ENCODE peak calls at places on chromosomes 13 and 19, in nine cellular contexts. I is fibroblast of mammary gland, W is cardiac fibroblast, L is fibroblast of pulmonary artery, Z is psoas muscle, T is neural progenitor cell, C is AG09309, P is heart left ventricle, X is WERI-Rb-1. R is an unnamed sample.

GRCh38 chr13:67438465-67438864 is 208.3 kb upstream of the PCDH9 start:
- DNase-seq in I (no peak), W (no peak), L (no peak), Z (no peak), T (peak), C (no peak), P (no peak), X (no peak), R (no peak)

GRCh38 chr19:49514151-49514550 is 1.7 kb downstream of the FCGRT start:
- DNase-seq in I (no peak), W (no peak), L (no peak), Z (no peak), T (no peak), C (no peak), P (no peak), X (no peak), R (no peak)

GRCh38 chr13:109055850-109056249 is 426.4 kb downstream of the MYO16 start:
- DNase-seq in I (no peak), W (no peak), L (no peak), Z (no peak), T (no peak), C (no peak), P (no peak), X (no peak), R (no peak)

GRCh38 chr19:50723735-50724521 is 764 bp downstream of the CLEC11A start:
- DNase-seq in I (no peak), W (no peak), L (no peak), Z (no peak), T (no peak), C (no peak), P (no peak), X (no peak), R (no peak)

GRCh38 chr19:46844067-46844489 is 6.6 kb downstream of the AP2S1 start:
- DNase-seq in I (peak), W (peak), L (peak), Z (peak), T (no peak), C (no peak), P (no peak), X (no peak), R (peak)

GRCh38 chr19:4375164-4375619 is 25.2 kb downstream of the SH3GL1 start:
- DNase-seq in I (no peak), W (no peak), L (no peak), Z (peak), T (no peak), C (no peak), P (no peak), X (no peak), R (no peak)

GRCh38 chr19:18377026-18377425 is 8.9 kb upstream of the GDF15 start:
- DNase-seq in I (no peak), W (no peak), L (no peak), Z (no peak), T (no peak), C (no peak), P (no peak), X (no peak), R (no peak)

GRCh38 chr13:46369506-46370268 is 17.4 kb downstream of the RUBCNL start:
- DNase-seq in I (peak), W (peak), L (peak), Z (no peak), T (no peak), C (peak), P (no peak), X (no peak), R (peak)

GRCh38 chr13:60047943-60048342 is 115.8 kb downstream of the DIAPH3 start:
- DNase-seq in I (no peak), W (peak), L (peak), Z (no peak), T (peak), C (no peak), P (no peak), X (no peak), R (peak)

GRCh38 chr13:24679686-24680085 is 522 bp upstream of the ATP12A start:
- DNase-seq in I (no peak), W (no peak), L (no peak), Z (no peak), T (peak), C (no peak), P (no peak), X (no peak), R (no peak)
- H3K4me3 ChIP-seq in I (no peak), W (no peak), L (no peak), Z (no peak), T (peak), C (no peak), P (no peak), X (peak), R (no peak)

GRCh38 chr13:104773775-104774174 is 1707.6 kb upstream of the SLC10A2 start:
- DNase-seq in I (peak), W (peak), L (peak), Z (no peak), T (peak), C (no peak), P (no peak), X (no peak), R (peak)
- TF ChIP-seq CTCF in I (peak), W (peak), L (peak), Z (peak), T (peak), C (peak), P (peak), X (peak), R (peak)

DNA sequence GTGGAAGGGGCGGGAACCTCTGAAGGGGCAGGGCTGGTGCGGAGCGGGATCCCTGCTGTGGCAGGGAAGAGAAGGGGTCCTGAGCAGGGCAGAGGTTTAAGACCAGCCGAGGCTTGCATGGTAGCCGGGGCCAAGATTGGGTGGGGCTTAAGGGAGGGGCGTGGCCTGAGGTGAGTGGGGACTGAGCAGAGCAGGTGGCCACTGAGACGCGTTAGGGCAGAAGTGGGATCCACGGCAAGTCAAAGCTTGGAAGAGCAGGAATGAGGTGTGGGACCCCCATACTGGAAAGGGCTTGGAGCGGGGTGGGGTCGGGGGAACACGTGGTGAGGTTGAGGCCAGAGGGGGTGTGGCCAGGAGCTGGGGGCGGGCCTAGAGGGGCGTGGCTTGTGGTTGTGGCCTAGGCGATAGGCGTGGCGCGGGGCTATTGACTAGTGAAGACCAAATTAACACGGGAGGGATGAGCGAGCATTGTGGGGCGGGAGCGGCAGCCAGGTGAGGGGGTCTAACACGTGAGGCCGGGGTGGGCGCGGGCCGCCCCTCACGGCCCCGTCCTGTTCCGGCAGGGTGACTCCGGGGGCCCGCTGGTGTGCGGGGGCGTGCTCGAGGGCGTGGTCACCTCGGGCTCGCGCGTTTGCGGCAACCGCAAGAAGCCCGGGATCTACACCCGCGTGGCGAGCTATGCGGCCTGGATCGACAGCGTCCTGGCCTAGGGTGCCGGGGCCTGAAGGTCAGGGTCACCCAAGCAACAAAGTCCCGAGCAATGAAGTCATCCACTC is 3.3 kb downstream of the CFD start:
- DNase-seq in I (peak), W (peak), L (peak), Z (peak), T (peak), C (no peak), P (no peak), X (peak), R (no peak)
- H3K4me3 ChIP-seq in I (no peak), W (no peak), L (no peak), Z (no peak), T (no peak), C (no peak), P (no peak), X (no peak), R (no peak)

GRCh38 chr19:45152504-45153338 is 8.1 kb downstream of the NKPD1 start:
- DNase-seq in I (peak), W (peak), L (peak), Z (peak), T (peak), C (no peak), P (peak), X (no peak), R (peak)

GRCh38 chr19:45153339-45154063 is 7.3 kb downstream of the NKPD1 start:
- DNase-seq in I (peak), W (peak), L (peak), Z (peak), T (peak), C (no peak), P (peak), X (no peak), R (peak)

GRCh38 chr19:45156231-45156630 is 4.6 kb downstream of the NKPD1 start:
- DNase-seq in I (no peak), W (no peak), L (no peak), Z (no peak), T (peak), C (no peak), P (no peak), X (peak), R (no peak)

GRCh38 chr19:45151821-45152503 is 8.8 kb downstream of the NKPD1 start:
- DNase-seq in I (no peak), W (no peak), L (no peak), Z (no peak), T (peak), C (no peak), P (no peak), X (no peak), R (no peak)

GRCh38 chr19:45154064-45154827 is 6.5 kb downstream of the NKPD1 start:
- DNase-seq in I (peak), W (peak), L (peak), Z (peak), T (no peak), C (peak), P (peak), X (peak), R (peak)
- TF ChIP-seq CTCF in I (peak), W (peak), L (no peak), Z (no peak), T (no peak), C (peak), P (no peak), X (no peak), R (no peak)

GRCh38 chr13:96091932-96092253 is 2.0 kb downstream of the HS6ST3 start:
- DNase-seq in I (no peak), W (no peak), L (no peak), Z (no peak), T (no peak), C (no peak), P (no peak), X (peak), R (no peak)
- H3K4me3 ChIP-seq in I (no peak), W (no peak), L (no peak), Z (peak), T (peak), C (no peak), P (peak), X (peak), R (peak)

DNA sequence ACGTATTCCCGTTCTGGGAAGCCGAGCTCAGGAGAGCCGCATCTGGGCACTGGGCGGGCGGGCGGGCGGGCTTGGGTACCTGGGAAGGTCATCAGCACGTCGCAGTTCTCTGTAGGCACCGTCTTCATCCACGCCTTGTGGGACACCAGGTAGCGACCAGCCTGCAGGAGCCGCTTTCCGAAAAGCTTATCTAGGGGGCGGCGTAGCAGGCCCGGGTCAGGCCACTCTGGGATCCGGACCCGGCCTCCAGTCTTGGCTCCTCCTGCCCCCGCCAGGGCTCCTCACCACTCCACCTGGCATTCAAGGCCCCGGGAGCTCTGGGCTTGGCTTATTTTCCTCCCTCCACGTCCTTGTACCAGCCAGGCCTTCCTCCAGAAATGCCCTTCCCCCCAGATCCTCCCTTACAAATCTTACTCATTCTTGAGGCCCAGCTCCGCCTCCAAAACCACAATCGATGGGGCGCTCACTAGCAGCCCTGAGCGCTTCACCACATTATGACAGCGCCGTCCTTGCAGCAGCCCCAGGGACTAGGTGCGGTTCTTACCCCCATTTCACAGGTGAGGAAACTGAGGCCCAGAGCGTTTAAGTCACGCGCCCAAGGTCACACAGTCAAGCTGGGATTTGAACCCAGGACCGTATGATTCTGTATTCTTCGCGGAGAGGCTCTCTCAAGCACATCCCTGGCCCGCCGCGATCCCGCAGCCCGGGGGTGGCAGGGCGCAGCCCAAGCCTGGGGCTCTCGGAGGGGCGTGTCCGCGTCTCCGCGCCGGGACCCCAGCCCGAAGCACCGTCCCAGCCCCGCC is 843 bp downstream of the ANO8 start:
- DNase-seq in I (peak), W (peak), L (peak), Z (no peak), T (peak), C (no peak), P (no peak), X (no peak), R (peak)
- TF ChIP-seq CTCF in I (no peak), W (no peak), L (no peak), Z (no peak), T (no peak), C (no peak), P (no peak), X (no peak), R (no peak)

GRCh38 chr19:1672038-1672768 is 19.8 kb upstream of the TCF3 start:
- DNase-seq in I (peak), W (peak), L (peak), Z (no peak), T (peak), C (no peak), P (no peak), X (peak), R (peak)
- H3K4me3 ChIP-seq in I (no peak), W (peak), L (peak), Z (peak), T (peak), C (peak), P (no peak), X (peak), R (peak)

GRCh38 chr13:44574466-44574855 is 1.7 kb downstream of the TSC22D1 start:
- DNase-seq in I (peak), W (no peak), L (no peak), Z (no peak), T (peak), C (no peak), P (no peak), X (no peak), R (no peak)
- TF ChIP-seq CTCF in I (no peak), W (no peak), L (no peak), Z (no peak), T (no peak), C (no peak), P (no peak), X (no peak), R (no peak)